ENCODE peak calls at places on chromosomes 11 and 22, in seven cellular contexts. A is tibial nerve, Y is ovary, T is A549, P is suprapubic skin, F is sigmoid colon, M is SK-N-SH. C is an unnamed sample.

GRCh38 chr11:118200901-118201680 is 23.7 kb downstream of the JAML start:
- DNase-seq in A (no peak), Y (no peak), T (no peak), P (no peak), F (no peak), M (no peak), C (no peak)

GRCh38 chr11:34564406-34564805 is 50.8 kb upstream of the ELF5 start:
- DNase-seq in A (no peak), Y (no peak), T (no peak), P (no peak), F (no peak), M (no peak), C (no peak)

GRCh38 chr11:61041755-61042518 is 60.4 kb upstream of the CD5 start:
- DNase-seq in A (no peak), Y (peak), T (peak), P (no peak), F (no peak), M (no peak), C (peak)

GRCh38 chr22:19890502-19891349 is 36.1 kb upstream of the GNB1L start:
- DNase-seq in A (no peak), Y (no peak), T (no peak), P (no peak), F (no peak), M (peak), C (no peak)

GRCh38 chr22:45548991-45549736 is 46.5 kb downstream of the FBLN1 start:
- DNase-seq in A (no peak), Y (peak), T (peak), P (peak), F (peak), M (no peak), C (peak)

GRCh38 chr11:58003591-58003990 is 20.1 kb upstream of the OR9Q1 start:
- DNase-seq in A (no peak), Y (no peak), T (no peak), P (no peak), F (no peak), M (no peak), C (no peak)

GRCh38 chr11:76233936-76234703 is 27.8 kb upstream of the WNT11 start:
- DNase-seq in A (peak), Y (peak), T (no peak), P (peak), F (peak), M (peak), C (no peak)

GRCh38 chr11:120908521-120909181 is 115.3 kb upstream of the TBCEL start:
- DNase-seq in A (no peak), Y (no peak), T (no peak), P (no peak), F (no peak), M (no peak), C (no peak)

GRCh38 chr11:81886406-81887075 is 847.1 kb downstream of the FAM181B start:
- DNase-seq in A (no peak), Y (no peak), T (no peak), P (no peak), F (no peak), M (no peak), C (no peak)

GRCh38 chr22:21755855-21756284 is 20.3 kb upstream of the YPEL1 start:
- DNase-seq in A (no peak), Y (no peak), T (no peak), P (no peak), F (no peak), M (no peak), C (no peak)

GRCh38 chr22:42758929-42759629 is 38.4 kb upstream of the A4GALT start:
- DNase-seq in A (no peak), Y (no peak), T (peak), P (no peak), F (no peak), M (no peak), C (no peak)

GRCh38 chr22:46748948-46749681 is 11.1 kb upstream of the CERK start:
- DNase-seq in A (no peak), Y (no peak), T (no peak), P (no peak), F (peak), M (no peak), C (no peak)

GRCh38 chr11:123137496-123138270 is 57.4 kb downstream of the CLMP start:
- DNase-seq in A (peak), Y (peak), T (no peak), P (peak), F (peak), M (peak), C (peak)

GRCh38 chr22:19183216-19183615 is 4.7 kb upstream of the SLC25A1 start:
- DNase-seq in A (no peak), Y (no peak), T (no peak), P (no peak), F (no peak), M (no peak), C (no peak)

GRCh38 chr22:22931557-22932270 is 44.1 kb downstream of the IGLL5 start:
- DNase-seq in A (no peak), Y (no peak), T (no peak), P (no peak), F (no peak), M (no peak), C (peak)

GRCh38 chr22:42169055-42169469 is 38.5 kb upstream of the CYP2D6 start:
- DNase-seq in A (peak), Y (peak), T (peak), P (no peak), F (peak), M (peak), C (peak)

GRCh38 chr22:38017272-38017920 is 33.0 kb upstream of the SOX10 start:
- DNase-seq in A (peak), Y (peak), T (no peak), P (peak), F (peak), M (no peak), C (peak)

GRCh38 chr22:45867118-45867905 is 109.7 kb downstream of the WNT7B start:
- DNase-seq in A (no peak), Y (no peak), T (no peak), P (peak), F (peak), M (peak), C (peak)

GRCh38 chr11:8809605-8810272 is 101.2 kb upstream of the AKIP1 start:
- DNase-seq in A (no peak), Y (no peak), T (no peak), P (no peak), F (no peak), M (peak), C (no peak)

GRCh38 chr22:38984224-38984623 is 2.1 kb downstream of the APOBEC3B start:
- DNase-seq in A (no peak), Y (no peak), T (peak), P (no peak), F (no peak), M (no peak), C (no peak)

GRCh38 chr11:69377953-69378302 is 84.0 kb downstream of the MYEOV start:
- DNase-seq in A (no peak), Y (peak), T (no peak), P (no peak), F (peak), M (no peak), C (no peak)

GRCh38 chr11:69375316-69376154 is 81.6 kb downstream of the MYEOV start:
- DNase-seq in A (no peak), Y (peak), T (no peak), P (peak), F (peak), M (no peak), C (peak)

GRCh38 chr11:69376155-69377028 is 82.4 kb downstream of the MYEOV start:
- DNase-seq in A (no peak), Y (peak), T (no peak), P (peak), F (no peak), M (no peak), C (no peak)

GRCh38 chr11:69378303-69379141 is 84.6 kb downstream of the MYEOV start:
- DNase-seq in A (peak), Y (peak), T (no peak), P (peak), F (peak), M (no peak), C (no peak)

DNA sequence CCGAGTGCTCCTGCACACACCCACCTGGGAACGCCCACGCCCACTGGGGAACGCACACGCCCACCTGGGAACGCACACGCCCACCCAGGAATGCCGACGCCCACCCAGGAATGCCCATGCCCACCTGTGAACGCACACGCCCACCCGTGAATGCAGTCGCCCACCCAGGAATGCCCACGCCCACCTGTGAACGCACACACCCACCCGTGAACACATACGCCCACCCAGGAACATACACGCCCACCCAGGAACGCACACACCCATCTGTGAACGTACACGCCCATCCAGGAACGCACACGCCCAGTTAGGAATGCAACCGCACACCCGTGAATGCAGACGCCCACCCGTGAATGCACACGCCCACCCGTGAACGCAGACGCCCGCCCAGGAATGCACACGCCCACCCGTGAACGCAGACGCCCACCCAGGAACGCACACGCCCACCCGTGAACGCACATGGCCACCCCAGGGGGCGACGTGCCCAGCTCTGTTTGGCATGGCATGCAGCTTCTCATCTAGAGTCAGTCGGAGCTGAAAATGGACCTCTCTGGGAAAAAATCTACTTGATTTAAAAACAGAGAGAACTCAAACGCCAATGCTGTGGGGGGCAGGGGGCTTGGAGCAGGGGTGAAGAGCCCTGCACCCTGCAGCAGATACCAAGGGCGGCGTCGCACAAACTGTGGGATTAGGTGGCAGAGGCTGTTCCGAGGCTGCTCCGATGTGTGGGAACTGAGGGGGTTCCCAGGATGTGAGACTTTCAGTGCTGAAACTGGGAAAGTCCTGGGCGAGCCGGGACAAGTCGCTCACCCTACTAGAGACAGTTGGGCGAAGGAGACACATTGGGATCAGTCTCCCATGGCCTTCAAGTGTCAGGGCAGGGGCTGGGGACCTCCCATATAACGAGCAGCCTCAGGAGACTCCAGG is 83.3 kb downstream of the MYEOV start:
- DNase-seq in A (no peak), Y (peak), T (peak), P (peak), F (no peak), M (no peak), C (no peak)
- TF ChIP-seq EP300 in A (no peak), Y (no peak), T (no peak), P (no peak), F (no peak), M (no peak), C (no peak)

DNA sequence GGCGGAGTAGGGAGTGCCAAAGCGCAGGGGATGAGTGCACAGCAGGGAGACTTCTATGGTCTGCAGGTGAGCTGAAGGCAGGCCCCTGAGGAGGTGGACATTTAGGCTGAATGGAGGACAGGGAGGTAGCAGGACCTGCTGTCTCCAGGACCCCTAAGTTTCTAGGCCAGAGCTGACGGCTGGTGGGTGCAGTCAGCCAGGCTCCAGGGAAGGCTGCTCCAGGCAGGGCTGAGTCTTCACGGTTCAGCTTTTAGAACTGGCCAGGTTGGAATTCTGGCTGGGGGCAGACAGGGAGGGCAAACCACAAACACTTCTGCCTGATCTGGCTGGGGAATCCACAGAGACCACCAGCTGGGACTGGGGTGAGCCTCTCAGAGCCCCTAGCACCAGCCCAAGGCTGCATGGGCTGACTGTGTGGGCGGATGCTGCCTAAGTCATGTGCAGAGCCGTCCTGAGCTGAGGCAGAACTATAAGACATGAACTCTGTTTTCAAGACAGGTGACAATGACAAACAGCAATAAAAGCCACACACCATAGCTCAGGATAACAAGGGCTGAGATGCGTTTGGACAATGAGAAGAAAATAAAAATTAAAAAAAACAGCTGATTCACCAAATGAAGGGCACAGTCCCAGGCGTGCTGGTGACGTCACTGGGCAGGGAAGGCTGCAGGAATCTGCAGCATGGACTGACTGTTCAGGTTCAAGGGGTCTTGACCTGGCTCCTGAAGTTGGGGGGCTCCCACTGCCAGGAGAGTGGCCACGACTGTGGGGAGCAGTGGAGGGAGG is 10.4 kb upstream of the MALAT1 start:
- DNase-seq in A (no peak), Y (peak), T (peak), P (peak), F (peak), M (no peak), C (no peak)
- TF ChIP-seq EP300 in A (no peak), Y (no peak), T (no peak), P (no peak), F (peak), M (no peak), C (peak)

DNA sequence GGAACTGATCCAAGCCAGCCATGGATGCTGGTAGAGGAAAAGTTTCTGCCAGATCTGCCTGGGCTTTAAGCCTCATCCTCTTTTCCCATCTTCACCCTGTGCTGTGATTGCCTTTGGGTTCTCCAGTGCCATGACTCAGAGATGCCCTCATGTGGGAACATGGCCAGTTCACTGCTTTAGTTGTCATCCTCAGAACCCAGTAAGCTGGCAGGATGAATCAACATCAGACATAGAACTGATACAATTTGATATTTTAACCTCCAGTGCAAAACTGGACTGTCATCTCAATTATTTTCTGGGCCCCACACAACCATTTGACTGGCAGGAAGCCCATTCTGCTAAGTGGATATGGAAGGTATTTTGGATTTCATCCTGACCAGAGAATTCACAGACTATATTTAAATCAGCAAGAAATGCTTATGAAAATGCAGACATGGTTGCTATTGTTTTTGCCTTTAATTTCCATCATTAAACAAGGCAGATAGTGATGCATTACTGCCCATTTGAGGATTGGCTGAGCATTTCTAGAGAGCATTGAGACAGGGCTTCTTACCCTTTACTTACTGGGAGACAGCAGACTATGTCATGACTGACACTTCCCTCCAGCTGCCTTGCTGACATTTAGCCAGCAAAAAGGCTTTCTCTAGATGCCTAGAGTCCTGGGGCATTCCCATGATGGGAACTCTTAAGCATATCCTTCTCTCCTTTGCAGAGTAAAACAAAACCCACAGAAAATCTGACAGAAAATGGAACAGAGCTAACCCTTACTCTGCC is 327.1 kb upstream of the MTNR1B start:
- DNase-seq in A (no peak), Y (no peak), T (no peak), P (no peak), F (no peak), M (no peak), C (no peak)
- TF ChIP-seq EP300 in A (no peak), Y (no peak), T (no peak), P (no peak), F (no peak), M (peak), C (no peak)

DNA sequence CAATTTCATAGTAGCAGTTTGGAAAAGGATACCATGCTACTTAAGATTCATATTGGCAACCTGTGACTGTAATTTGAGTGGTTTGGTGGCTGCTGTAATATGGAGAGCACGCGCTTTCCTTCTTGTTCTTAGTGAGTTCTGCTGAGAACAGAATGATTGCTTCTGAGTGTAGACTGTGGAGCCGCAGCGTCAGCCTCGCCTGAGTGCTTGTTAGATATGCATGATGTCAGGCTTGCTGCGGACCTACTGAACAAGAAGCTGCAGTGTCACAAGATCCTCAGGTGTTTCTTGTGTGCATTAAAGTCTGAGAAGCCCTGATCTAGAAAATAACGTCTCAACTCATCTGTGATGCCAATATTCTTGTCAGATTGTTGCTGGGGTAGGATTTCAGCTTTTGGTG is 143.2 kb downstream of the ARHGAP42 start:
- DNase-seq in A (no peak), Y (no peak), T (no peak), P (no peak), F (no peak), M (no peak), C (peak)
- TF ChIP-seq EP300 in A (no peak), Y (no peak), T (no peak), P (no peak), F (no peak), M (no peak), C (no peak)

GRCh38 chr22:29305836-29306174 is 645 bp upstream of the GAS2L1 start:
- DNase-seq in A (no peak), Y (no peak), T (no peak), P (no peak), F (no peak), M (no peak), C (no peak)

GRCh38 chr22:29306175-29306829 is at the start of gene GAS2L1:
- DNase-seq in A (peak), Y (peak), T (peak), P (peak), F (peak), M (peak), C (peak)

GRCh38 chr22:29307658-29308147 is 1.3 kb downstream of the GAS2L1 start:
- DNase-seq in A (no peak), Y (no peak), T (no peak), P (no peak), F (peak), M (peak), C (no peak)

GRCh38 chr22:29308148-29308790 is 1.8 kb downstream of the GAS2L1 start:
- DNase-seq in A (no peak), Y (peak), T (no peak), P (no peak), F (peak), M (peak), C (no peak)

GRCh38 chr22:29306830-29307657 is 594 bp downstream of the GAS2L1 start:
- DNase-seq in A (peak), Y (peak), T (peak), P (peak), F (peak), M (peak), C (peak)
- TF ChIP-seq EP300 in A (peak), Y (no peak), T (no peak), P (no peak), F (no peak), M (no peak), C (no peak)